ENCODE peak calls at places on chromosome 7, in six cellular contexts. J is stomach, S is lung, I is epithelial cell of esophagus, E is astrocyte, M is HFFc6. Q is an unnamed sample.

GRCh38 chr7:66257481-66257880 is 52.3 kb downstream of the TPST1 start:
- DNase-seq in S (no peak), J (no peak), E (no peak), M (no peak), I (peak), Q (no peak)

GRCh38 chr7:106421181-106421762 is 136.5 kb upstream of the NAMPT start:
- DNase-seq in I (peak), S (peak), E (peak), J (peak), M (peak), Q (no peak)

GRCh38 chr7:38142736-38143135 is 35.3 kb upstream of the STARD3NL start:
- DNase-seq in I (no peak), J (no peak), E (no peak), M (no peak), S (no peak), Q (no peak)

GRCh38 chr7:7895004-7895650 is 73.5 kb upstream of the GLCCI1 start:
- DNase-seq in S (no peak), E (no peak), M (no peak), J (no peak), I (no peak), Q (no peak)

GRCh38 chr7:142391191-142391992 is 133.5 kb upstream of the PRSS58 start:
- DNase-seq in E (no peak), J (no peak), I (no peak), S (no peak), M (no peak), Q (peak)

GRCh38 chr7:41993173-41993867 is 243.7 kb downstream of the GLI3 start:
- DNase-seq in J (no peak), I (no peak), E (peak), S (no peak), M (no peak), Q (no peak)

GRCh38 chr7:82428186-82428961 is 15.2 kb downstream of the CACNA2D1 start:
- DNase-seq in M (peak), I (no peak), J (no peak), S (no peak), E (peak), Q (no peak)

GRCh38 chr7:123645516-123645915 is 10.2 kb upstream of the LMOD2 start:
- DNase-seq in J (no peak), S (no peak), E (no peak), M (no peak), I (no peak), Q (peak)

GRCh38 chr7:7157177-7157886 is 25.0 kb upstream of the C1GALT1 start:
- DNase-seq in I (peak), J (no peak), S (no peak), M (peak), E (peak), Q (no peak)

GRCh38 chr7:73518470-73518869 is 3.6 kb downstream of the BAZ1B start:
- DNase-seq in E (no peak), I (no peak), S (no peak), J (no peak), M (no peak), Q (no peak)

GRCh38 chr7:73519867-73520672 is 2.0 kb downstream of the BAZ1B start:
- DNase-seq in S (no peak), M (no peak), E (no peak), I (no peak), J (no peak), Q (no peak)

GRCh38 chr7:73520673-73521635 is 1.1 kb downstream of the BAZ1B start:
- DNase-seq in S (no peak), M (peak), I (peak), J (no peak), E (no peak), Q (peak)

GRCh38 chr7:73521636-73522080 is 435 bp downstream of the BAZ1B start:
- DNase-seq in S (no peak), J (peak), E (peak), I (peak), M (peak), Q (peak)

GRCh38 chr7:73522081-73522818 is at the start of gene BAZ1B:
- DNase-seq in J (peak), S (peak), E (peak), M (peak), I (peak), Q (peak)
- TF ChIP-seq CTCF in J (peak), S (no peak), E (no peak), M (peak), I (no peak), Q (no peak)

GRCh38 chr7:45178241-45179225 is 20.9 kb downstream of the RAMP3 start:
- DNase-seq in E (no peak), J (no peak), I (no peak), S (no peak), M (no peak), Q (no peak)
- TF ChIP-seq CTCF in E (no peak), J (no peak), I (no peak), S (no peak), M (peak), Q (no peak)

GRCh38 chr7:36441344-36442022 is 51.8 kb downstream of the ANLN start:
- DNase-seq in E (no peak), I (no peak), S (no peak), M (no peak), J (no peak), Q (no peak)

GRCh38 chr7:36438211-36438610 is 48.5 kb downstream of the ANLN start:
- DNase-seq in S (no peak), E (no peak), J (no peak), M (no peak), I (no peak), Q (no peak)

GRCh38 chr7:36439624-36440023 is 50.0 kb downstream of the ANLN start:
- DNase-seq in J (no peak), M (no peak), S (no peak), E (peak), I (no peak), Q (no peak)

GRCh38 chr7:36440880-36441279 is 51.2 kb downstream of the ANLN start:
- DNase-seq in I (peak), M (peak), S (no peak), E (peak), J (no peak), Q (no peak)
- TF ChIP-seq CTCF in I (peak), M (peak), S (no peak), E (peak), J (peak), Q (peak)

GRCh38 chr7:816751-817671 is 15.3 kb upstream of the SUN1 start:
- DNase-seq in M (no peak), S (no peak), I (peak), E (peak), J (no peak), Q (peak)

GRCh38 chr7:820341-820740 is 11.9 kb upstream of the SUN1 start:
- DNase-seq in J (no peak), E (no peak), I (no peak), M (no peak), S (no peak), Q (no peak)

GRCh38 chr7:816300-816750 is 16.0 kb upstream of the SUN1 start:
- DNase-seq in E (peak), S (peak), J (peak), I (peak), M (peak), Q (peak)

GRCh38 chr7:815284-816216 is 16.7 kb upstream of the SUN1 start:
- DNase-seq in E (no peak), J (no peak), M (no peak), I (no peak), S (no peak), Q (peak)

DNA sequence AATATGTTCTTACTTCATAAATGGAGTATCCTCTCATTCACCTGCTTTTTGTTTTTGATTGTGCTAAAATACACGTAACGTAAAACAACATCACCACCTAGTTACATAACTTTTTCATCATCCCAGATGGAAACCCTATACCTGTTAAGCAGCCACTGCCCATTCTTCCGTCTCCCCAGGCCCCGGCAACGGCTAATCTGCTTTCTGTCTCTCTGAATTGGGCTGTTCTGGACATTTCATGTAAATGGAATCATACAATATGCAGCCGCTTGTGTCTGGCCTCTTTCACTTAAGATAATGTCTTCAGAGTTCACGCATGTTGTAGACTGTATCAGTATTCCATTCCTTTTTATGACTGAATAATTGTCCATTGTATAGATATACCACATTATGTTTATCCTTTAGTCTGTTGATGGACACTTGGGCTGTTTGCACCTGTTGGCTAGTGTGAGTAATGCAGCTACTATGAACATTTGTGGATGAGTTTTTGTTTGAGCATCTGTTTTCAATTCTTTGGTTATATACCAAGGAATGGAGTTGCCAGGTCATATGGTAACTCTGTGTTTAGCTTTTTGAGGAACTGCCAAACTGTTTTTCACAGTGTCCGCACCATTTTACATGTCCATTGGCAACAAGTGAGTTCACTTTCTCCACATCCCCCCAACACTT is 14.1 kb upstream of the SUN1 start:
- DNase-seq in J (no peak), M (peak), I (peak), S (no peak), E (peak), Q (no peak)
- TF ChIP-seq CTCF in J (no peak), M (peak), I (peak), S (no peak), E (peak), Q (no peak)

Q was measured in nephron progenitor cell.